ENCODE peak calls at places on chromosomes 11 and 22, in nine cellular contexts. L, N, K, T, H, E, R, D and Z are unnamed samples.

GRCh38 chr11:67055812-67056211 is 835 bp upstream of the RHOD start:
- DNase-seq in T (no peak), L (no peak), E (no peak), D (no peak), N (no peak), R (no peak), H (no peak), K (no peak), Z (no peak)

GRCh38 chr11:67286621-67287333 is 2.3 kb upstream of the ANKRD13D start:
- DNase-seq in R (no peak), N (no peak), D (no peak), E (no peak), L (peak), H (no peak), K (no peak), T (no peak), Z (no peak)

GRCh38 chr11:45208135-45208534 is 61.7 kb downstream of the PRDM11 start:
- DNase-seq in T (no peak), R (no peak), K (no peak), N (no peak), D (no peak), E (no peak), L (peak), H (no peak), Z (no peak)

GRCh38 chr11:32065865-32066264 is 25.0 kb upstream of the RCN1 start:
- DNase-seq in N (no peak), H (no peak), L (no peak), R (no peak), D (no peak), T (no peak), K (no peak), E (no peak), Z (no peak)

GRCh38 chr11:112025682-112026081 is 474 bp downstream of the DLAT start:
- DNase-seq in L (no peak), R (peak), K (no peak), H (no peak), E (no peak), N (peak), D (no peak), T (no peak), Z (peak)

GRCh38 chr22:49208003-49208402 is 619.7 kb downstream of the BRD1 start:
- DNase-seq in E (peak), K (no peak), R (no peak), L (peak), N (no peak), D (peak), T (peak), H (no peak), Z (no peak)

GRCh38 chr11:58629857-58630256 is 7.4 kb downstream of the CNTF start:
- DNase-seq in H (no peak), N (peak), D (no peak), K (no peak), E (no peak), R (peak), T (no peak), L (no peak), Z (peak)

GRCh38 chr22:47357086-47357485 is 594.6 kb downstream of the TBC1D22A start:
- DNase-seq in E (no peak), N (no peak), D (no peak), H (no peak), R (no peak), K (no peak), T (no peak), L (peak), Z (no peak)

GRCh38 chr11:66852466-66853241 is 4.2 kb upstream of the LRFN4 start:
- DNase-seq in N (no peak), L (peak), K (no peak), D (no peak), T (no peak), E (peak), R (no peak), H (no peak), Z (no peak)

GRCh38 chr11:130675456-130675855 is 227.0 kb downstream of the ADAMTS15 start:
- DNase-seq in D (no peak), T (no peak), E (peak), H (no peak), N (peak), R (no peak), K (no peak), L (peak), Z (no peak)

GRCh38 chr11:28114731-28115130 is 6.5 kb downstream of the METTL15 start:
- DNase-seq in T (no peak), R (no peak), D (no peak), L (no peak), N (no peak), E (no peak), H (no peak), K (no peak), Z (no peak)

GRCh38 chr11:12827929-12828812 is 153.9 kb downstream of the TEAD1 start:
- DNase-seq in L (no peak), R (peak), K (no peak), T (no peak), D (no peak), N (peak), E (peak), H (no peak), Z (no peak)

GRCh38 chr22:20782083-20782482 is 8.2 kb downstream of the SERPIND1 start:
- DNase-seq in R (no peak), D (no peak), H (no peak), K (no peak), T (no peak), L (peak), N (no peak), E (no peak), Z (no peak)

GRCh38 chr22:47954107-47954506 is 1191.7 kb downstream of the TBC1D22A start:
- DNase-seq in L (no peak), K (no peak), N (no peak), E (no peak), H (no peak), T (no peak), D (no peak), R (no peak), Z (peak)

GRCh38 chr22:23784215-23784732 is 2.5 kb upstream of the SMARCB1 start:
- DNase-seq in T (no peak), L (peak), E (no peak), K (no peak), D (no peak), N (no peak), H (no peak), R (no peak), Z (no peak)

GRCh38 chr22:22720201-22720723 is 75.8 kb downstream of the GGTLC2 start:
- DNase-seq in H (no peak), L (no peak), D (peak), N (peak), E (no peak), K (no peak), R (peak), T (no peak), Z (peak)

GRCh38 chr11:61609970-61610347 is 29.1 kb upstream of the SYT7 start:
- DNase-seq in E (no peak), R (no peak), T (no peak), L (no peak), D (peak), K (no peak), H (no peak), N (no peak), Z (peak)

GRCh38 chr22:45242778-45243191 is 2.1 kb upstream of the KIAA0930 start:
- DNase-seq in R (no peak), L (no peak), K (no peak), H (no peak), D (no peak), E (no peak), N (peak), T (no peak), Z (no peak)

GRCh38 chr11:119295178-119295577 is 21.8 kb downstream of the MCAM start:
- DNase-seq in D (no peak), L (no peak), R (no peak), K (no peak), N (peak), T (no peak), H (no peak), E (no peak), Z (peak)

GRCh38 chr11:12507391-12507790 is 130.0 kb downstream of the PARVA start:
- DNase-seq in E (no peak), K (no peak), D (no peak), N (no peak), L (peak), R (no peak), T (no peak), H (no peak), Z (no peak)